ENCODE peak calls at places on chromosome 21, in five cellular contexts. H is HepG2, C is K562, X is H1, E is GM12878. F is an unnamed sample.

GRCh38 chr21:37483776-37484175 is 117.2 kb downstream of the DYRK1A start:
- DNase-seq in H (no peak), C (no peak), X (peak; percentile 13), E (no peak), F (no peak)

GRCh38 chr21:31873275-31873695 is 465 bp downstream of the HUNK start:
- DNase-seq in H (no peak), C (no peak), X (no peak), E (no peak), F (no peak)

GRCh38 chr21:28761709-28762356 is 230.8 kb downstream of the LTN1 start:
- DNase-seq in H (no peak), C (no peak), X (no peak), E (no peak), F (no peak)

GRCh38 chr21:28540514-28540913 is 452.2 kb downstream of the LTN1 start:
- DNase-seq in H (no peak), C (no peak), X (no peak), E (no peak), F (no peak)

GRCh38 chr21:31557956-31558838 is 101.3 kb upstream of the SOD1 start:
- DNase-seq in H (no peak), C (no peak), X (no peak), E (no peak), F (no peak)

GRCh38 chr21:26130249-26130896 is 40.2 kb downstream of the APP start:
- DNase-seq in H (no peak), C (no peak), X (no peak), E (no peak), F (no peak)

GRCh38 chr21:37072239-37072987 is 458 bp downstream of the PIGP start:
- DNase-seq in H (no peak), C (peak; percentile 76), X (no peak), E (no peak), F (no peak)

GRCh38 chr21:36064085-36064460 is 3.7 kb upstream of the SETD4 start:
- DNase-seq in H (no peak), C (no peak), X (no peak), E (no peak), F (no peak)

GRCh38 chr21:35366348-35367085 is 317.4 kb upstream of the RUNX1 start:
- DNase-seq in H (no peak), C (no peak), X (no peak), E (no peak), F (no peak)

GRCh38 chr21:25934771-25935224 is 200.0 kb downstream of the GABPA start:
- DNase-seq in H (peak; percentile 44), C (no peak), X (no peak), E (no peak), F (no peak)

GRCh38 chr21:29721242-29721641 is 218.6 kb downstream of the GRIK1 start:
- DNase-seq in H (no peak), C (no peak), X (no peak), E (no peak), F (no peak)

GRCh38 chr21:37055271-37055855 is 17.5 kb downstream of the PIGP start:
- DNase-seq in H (no peak), C (no peak), X (no peak), E (no peak), F (no peak)

GRCh38 chr21:31526040-31526439 is 133.5 kb upstream of the SOD1 start:
- DNase-seq in H (no peak), C (no peak), X (no peak), E (no peak), F (no peak)

GRCh38 chr21:31180256-31181088 is 142.2 kb upstream of the KRTAP19-8 start:
- DNase-seq in H (peak; percentile 13), C (peak; percentile 35), X (no peak), E (no peak), F (peak; percentile 24)

GRCh38 chr21:34126269-34126668 is 52.9 kb downstream of the MRPS6 start:
- DNase-seq in H (no peak), C (no peak), X (no peak), E (no peak), F (no peak)

GRCh38 chr21:33989440-33989839 is 73.8 kb upstream of the ATP5PO start:
- DNase-seq in H (no peak), C (no peak), X (no peak), E (no peak), F (no peak)

GRCh38 chr21:16070207-16070651 is 340.4 kb downstream of the USP25 start:
- DNase-seq in H (no peak), C (no peak), X (no peak), E (no peak), F (no peak)

GRCh38 chr21:40759061-40759460 is 87.9 kb downstream of the DSCAM start:
- DNase-seq in H (no peak), C (no peak), X (no peak), E (no peak), F (no peak)

GRCh38 chr21:16541366-16541765 is 811.6 kb downstream of the USP25 start:
- DNase-seq in H (no peak), C (no peak), X (no peak), E (no peak), F (no peak)

GRCh38 chr21:37552496-37553399 is 186.2 kb downstream of the DYRK1A start:
- DNase-seq in H (no peak), C (no peak), X (no peak), E (no peak), F (no peak)

GRCh38 chr21:33924766-33925100 is 9.1 kb upstream of the ATP5PO start:
- DNase-seq in H (no peak), C (no peak), X (no peak), E (no peak), F (no peak)

GRCh38 chr21:33980276-33980916 is 64.8 kb upstream of the ATP5PO start:
- DNase-seq in H (peak; percentile 74), C (no peak), X (no peak), E (no peak), F (no peak)

GRCh38 chr21:37452222-37452621 is 85.6 kb downstream of the DYRK1A start:
- DNase-seq in H (no peak), C (no peak), X (no peak), E (no peak), F (no peak)

GRCh38 chr21:23876925-23877558 is 1730.2 kb downstream of the MRPL39 start:
- DNase-seq in H (no peak), C (no peak), X (no peak), E (no peak), F (no peak)

GRCh38 chr21:37188825-37189224 is 78.3 kb downstream of the VPS26C start:
- DNase-seq in H (no peak), C (no peak), X (no peak), E (no peak), F (no peak)

GRCh38 chr21:31760931-31761330 is 29.0 kb upstream of the SCAF4 start:
- DNase-seq in H (no peak), C (no peak), X (no peak), E (no peak), F (no peak)

GRCh38 chr21:34914239-34914638 is 134.9 kb downstream of the RUNX1 start:
- DNase-seq in H (no peak), C (no peak), X (no peak), E (no peak), F (no peak)

GRCh38 chr21:25385912-25386474 is 221.3 kb downstream of the MRPL39 start:
- DNase-seq in H (peak; percentile 72), C (peak; percentile 42), X (no peak), E (no peak), F (peak; percentile 23)

DNA sequence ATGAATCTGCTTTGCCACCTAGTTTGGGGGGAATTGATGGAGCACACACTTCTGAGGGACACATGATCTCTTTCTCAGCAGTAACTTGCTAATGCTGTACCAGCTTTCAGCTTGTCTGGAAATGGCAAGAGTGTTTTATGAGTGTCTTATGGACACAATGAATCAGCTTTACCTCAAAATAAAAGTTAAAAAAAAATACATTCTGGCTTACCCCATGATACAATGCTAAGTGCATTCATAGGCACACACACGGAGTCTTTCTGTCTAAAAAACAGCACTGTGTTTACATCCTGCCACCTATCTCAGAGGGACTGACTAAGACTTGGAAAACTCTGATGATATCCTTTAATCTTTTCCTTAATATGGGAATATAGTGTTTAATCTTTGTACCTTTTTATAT is 455.5 kb upstream of the ADAMTS5 start:
- DNase-seq in H (no peak), C (no peak), X (no peak), E (no peak), F (no peak)
- TF ChIP-seq SRF in H (no peak), C (no peak), X (no peak), E (no peak), F (no peak)

GRCh38 chr21:38912355-38912619 is 106.6 kb downstream of the ETS2 start:
- DNase-seq in H (no peak), C (no peak), X (no peak), E (no peak), F (no peak)

GRCh38 chr21:38914531-38915385 is 109.0 kb downstream of the ETS2 start:
- DNase-seq in H (peak; percentile 25), C (no peak), X (no peak), E (no peak), F (peak; percentile 28)

GRCh38 chr21:38912789-38913119 is 107.0 kb downstream of the ETS2 start:
- DNase-seq in H (no peak), C (no peak), X (no peak), E (no peak), F (no peak)

GRCh38 chr21:38914071-38914491 is 108.4 kb downstream of the ETS2 start:
- DNase-seq in H (no peak), C (no peak), X (no peak), E (no peak), F (no peak)

DNA sequence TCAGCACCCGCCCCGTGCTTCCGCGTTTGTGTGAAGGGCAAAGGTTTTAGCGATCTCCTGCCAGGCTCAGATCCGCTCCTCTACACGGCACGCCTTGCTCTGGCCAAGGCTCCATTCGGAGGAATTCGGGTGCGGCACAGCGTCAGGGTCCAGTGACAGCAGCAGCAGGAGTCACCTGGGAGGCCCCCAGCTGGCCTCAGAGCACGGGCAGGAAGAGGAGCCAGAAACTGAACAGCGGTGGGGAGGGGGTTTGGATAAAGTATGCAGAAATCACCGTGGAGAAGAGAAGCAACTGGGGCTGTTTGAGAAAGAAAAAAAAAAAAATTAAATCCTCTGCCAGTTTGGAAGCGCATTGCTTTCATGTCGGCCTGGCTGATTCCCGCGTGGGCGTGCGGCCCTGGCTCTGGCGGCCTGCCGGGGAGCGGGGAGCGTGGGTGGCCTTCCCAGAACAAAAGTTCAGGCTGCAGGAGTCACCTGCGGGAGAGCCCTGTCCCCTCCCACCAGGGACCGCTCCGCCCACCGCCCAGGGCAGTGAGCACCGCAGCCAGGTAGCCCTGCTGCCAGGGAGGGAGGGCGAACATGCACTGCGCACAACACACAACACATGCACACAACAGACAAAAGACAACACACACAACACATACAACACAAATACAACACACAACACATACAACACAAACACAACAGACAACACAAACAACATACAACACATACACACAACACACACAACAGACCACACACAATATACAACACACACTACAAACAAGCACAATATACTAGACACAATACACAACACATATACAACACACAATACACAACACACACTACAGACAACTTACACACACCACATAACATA is 107.6 kb downstream of the ETS2 start:
- DNase-seq in H (no peak), C (peak; percentile 52), X (no peak), E (no peak), F (peak; percentile 77)
- TF ChIP-seq SRF in H (no peak), C (no peak), X (no peak), E (no peak), F (no peak)

GRCh38 chr21:46098303-46099141 is 610 bp downstream of the COL6A2 start:
- DNase-seq in H (no peak), C (peak; percentile 20), X (no peak), E (no peak), F (no peak)
- TF ChIP-seq SRF in H (no peak), C (no peak), X (no peak), E (no peak), F (no peak)

DNA sequence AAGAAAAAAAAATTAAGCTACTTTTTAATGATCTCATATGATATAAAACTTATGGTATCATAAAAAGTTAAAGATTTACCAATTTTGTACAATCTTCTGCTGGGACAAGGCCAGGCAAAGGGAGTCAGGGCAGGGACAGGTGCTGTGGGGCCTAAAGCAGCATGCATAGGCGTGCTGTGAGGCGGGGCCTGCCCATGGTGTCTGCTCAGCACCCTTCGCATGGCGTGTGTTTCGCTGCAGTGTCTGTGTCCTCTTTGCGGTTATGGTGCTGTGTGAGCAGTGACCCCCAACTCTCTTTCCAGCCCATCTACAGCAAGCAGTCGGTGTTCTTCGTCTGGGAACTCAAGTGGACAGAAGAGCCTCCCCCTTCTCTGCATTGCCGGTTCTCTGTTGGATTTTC is 13.4 kb upstream of the PWP2 start:
- DNase-seq in H (no peak), C (no peak), X (no peak), E (no peak), F (no peak)
- TF ChIP-seq SRF in H (no peak), C (no peak), X (no peak), E (no peak), F (no peak)